ENCODE peak calls at places on chromosomes 1 and 21, in seven cellular contexts. W is fibroblast of mammary gland; O is PC-3; X is AG10803; E is activated CD8-positive, alpha-beta T cell treated with anti-CD3 and anti-CD28 coated beads for 36 hours; H is fibroblast of lung; B is IMR-90. N is an unnamed sample.

GRCh38 chr1:39822146-39822545 is 33.5 kb upstream of the BMP8B start:
- DNase-seq in E (no peak), X (no peak), O (no peak), H (peak; percentile 26), B (no peak), W (no peak), N (peak; percentile 70)

GRCh38 chr1:2999571-2999970 is 21.7 kb upstream of the ACTRT2 start:
- DNase-seq in O (no peak), E (no peak), X (no peak), B (no peak), H (no peak), W (no peak), N (no peak)

GRCh38 chr1:74835046-74835445 is 102.1 kb downstream of the TYW3 start:
- DNase-seq in W (no peak), B (peak; percentile 85), X (no peak), O (no peak), H (peak; percentile 55), E (no peak), N (no peak)

GRCh38 chr1:31617218-31617916 is at the start of gene HCRTR1:
- DNase-seq in H (no peak), O (no peak), X (no peak), B (no peak), E (no peak), W (no peak), N (no peak)

GRCh38 chr21:45050361-45050785 is 24.0 kb upstream of the ADARB1 start:
- DNase-seq in E (no peak), O (no peak), B (no peak), W (no peak), X (peak; percentile 71), H (no peak), N (no peak)

GRCh38 chr1:112866151-112866550 is 89.8 kb downstream of the SLC16A1 start:
- DNase-seq in X (peak; percentile 52), W (peak; percentile 74), O (peak; percentile 93), B (peak; percentile 82), H (peak; percentile 93), E (no peak), N (peak; percentile 82)

GRCh38 chr1:59136541-59137335 is 160.2 kb upstream of the FGGY start:
- DNase-seq in B (no peak), X (peak; percentile 94), O (no peak), E (no peak), W (peak; percentile 49), H (peak; percentile 48), N (no peak)

GRCh38 chr1:12457771-12458170 is 160.2 kb downstream of the DHRS3 start:
- DNase-seq in W (peak; percentile 89), H (peak; percentile 53), O (no peak), B (no peak), X (peak; percentile 90), E (no peak), N (no peak)

GRCh38 chr1:201405484-201405831 is 6.3 kb upstream of the LAD1 start:
- DNase-seq in H (peak; percentile 17), W (no peak), X (no peak), E (no peak), O (peak; percentile 54), B (no peak), N (no peak)

GRCh38 chr1:232629250-232630046 is 485 bp downstream of the SIPA1L2 start:
- DNase-seq in W (peak; percentile 3), O (peak; percentile 37), H (peak; percentile 54), E (peak; percentile 18), X (no peak), B (no peak), N (no peak)

GRCh38 chr21:39630191-39630591 is 17.5 kb downstream of the B3GALT5 start:
- DNase-seq in B (peak; percentile 25), X (peak; percentile 31), W (peak; percentile 78), O (peak; percentile 88), H (peak; percentile 80), E (no peak), N (peak; percentile 51)

GRCh38 chr21:34936299-34936698 is 112.8 kb downstream of the RUNX1 start:
- DNase-seq in E (peak; percentile 15), B (no peak), H (no peak), X (peak; percentile 70), W (peak; percentile 18), O (no peak), N (no peak)

DNA sequence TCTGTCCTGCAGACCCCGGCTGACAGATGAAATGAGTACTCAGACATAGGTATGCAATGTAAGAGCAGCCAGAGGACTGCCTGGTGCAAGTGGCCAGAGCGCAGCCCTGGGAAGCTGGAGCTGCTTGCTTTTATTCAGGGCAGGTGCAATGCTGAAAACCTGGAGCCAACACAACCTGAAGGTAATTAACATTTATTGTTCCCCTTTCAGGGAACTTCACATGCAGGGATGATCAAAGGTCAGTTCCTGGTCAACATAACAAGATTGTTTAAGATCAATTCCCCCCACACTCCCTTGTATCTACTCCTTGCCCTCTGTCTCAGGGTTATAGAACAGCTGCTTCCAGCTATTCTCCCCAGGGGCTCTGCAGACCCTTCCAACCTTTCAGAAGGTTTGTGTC is 48.7 kb upstream of the PRELP start:
- DNase-seq in E (no peak), X (no peak), W (no peak), B (no peak), O (no peak), H (no peak), N (no peak)
- TF ChIP-seq CTCF in E (no peak), X (no peak), W (no peak), B (no peak), O (no peak), H (no peak), N (no peak)

DNA sequence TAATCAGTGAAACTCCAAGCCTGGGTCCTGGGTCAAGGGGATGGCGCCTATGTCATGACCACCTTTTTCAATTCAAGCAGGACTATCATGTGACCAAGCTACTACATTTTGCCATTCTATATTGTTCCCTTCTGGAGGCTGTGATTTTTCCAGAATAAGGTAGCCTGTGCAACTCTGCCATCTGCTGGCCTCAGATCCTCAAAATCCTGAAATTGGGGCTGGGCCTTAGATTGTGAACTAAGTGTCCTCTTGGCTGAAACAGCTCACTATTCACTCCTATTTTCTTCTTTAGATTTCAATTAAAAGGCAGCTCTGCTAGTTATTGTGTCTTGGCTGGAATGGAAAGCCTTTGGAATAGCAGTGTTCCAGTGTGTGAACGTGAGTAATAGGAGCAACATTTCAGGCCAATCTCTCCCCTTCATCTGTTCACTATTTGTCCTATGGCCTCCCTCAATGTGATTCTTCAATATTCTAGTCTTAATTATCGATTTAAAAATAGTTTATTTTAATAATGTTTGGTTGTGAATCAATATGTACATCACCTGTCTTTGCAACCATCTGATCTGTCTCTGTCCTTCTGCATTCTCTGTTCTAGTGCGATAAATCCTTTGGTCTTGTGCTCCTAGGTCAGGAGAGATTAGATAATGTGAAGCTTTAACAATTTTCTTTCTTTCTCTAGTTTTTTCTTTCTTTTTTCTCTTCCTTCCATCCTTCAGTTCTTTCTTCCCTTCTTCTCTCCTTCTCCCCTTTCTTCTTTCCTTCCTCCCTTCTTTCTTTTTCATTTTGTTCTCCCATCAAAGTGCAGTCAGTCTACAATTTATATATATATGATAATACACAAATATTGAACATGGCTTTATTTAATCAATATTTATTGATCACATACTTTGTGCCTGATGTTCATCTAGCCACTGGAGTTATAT is 69.8 kb downstream of the CR1 start:
- DNase-seq in X (no peak), W (peak; percentile 12), O (peak; percentile 76), B (no peak), E (peak; percentile 40), H (no peak), N (no peak)
- TF ChIP-seq CTCF in X (peak; percentile 48), W (peak; percentile 47), O (peak; percentile 65), B (peak; percentile 5), E (peak; percentile 25), H (peak; percentile 37), N (peak; percentile 69)

DNA sequence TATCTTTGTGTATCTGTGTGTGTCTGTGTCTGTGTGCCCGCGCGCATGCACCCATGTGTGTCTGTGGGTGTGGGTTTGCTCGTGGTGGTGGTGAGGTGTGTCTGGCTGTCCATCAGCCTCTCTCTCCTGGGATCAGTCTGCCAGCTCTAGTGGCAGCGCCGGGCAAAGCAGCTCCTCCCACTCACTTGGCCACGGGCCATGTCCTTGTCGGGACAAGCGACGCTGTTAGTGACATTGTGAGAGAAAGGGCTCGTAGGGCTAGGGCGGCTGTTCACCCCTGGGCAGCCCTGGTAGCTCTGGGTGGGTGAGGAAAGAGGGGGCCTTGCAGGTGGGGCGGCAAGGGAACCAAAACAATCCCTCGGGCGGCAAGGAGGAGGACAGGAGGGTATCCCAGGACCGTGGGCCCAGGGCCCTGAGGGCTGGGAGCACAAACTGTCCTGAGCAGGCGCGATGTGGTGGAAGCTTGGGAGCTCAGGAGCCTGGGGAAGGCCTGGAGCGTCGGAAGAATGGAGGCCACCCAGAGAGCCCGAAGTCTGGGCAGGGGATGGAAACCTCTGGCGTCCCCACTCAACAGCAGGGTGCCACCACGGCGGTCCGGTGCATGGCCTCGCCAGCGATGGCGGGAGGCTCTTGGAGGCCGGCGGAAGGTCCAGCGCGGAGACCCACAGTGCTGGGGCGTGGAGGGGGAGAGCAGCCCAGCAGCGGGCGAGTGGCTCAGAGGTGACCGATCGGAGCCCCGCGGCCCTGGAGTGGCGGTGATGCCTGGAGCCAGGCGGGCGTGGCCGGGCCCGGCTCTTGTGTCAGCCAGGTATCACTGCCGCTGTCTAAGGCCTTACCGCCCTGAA is 140.5 kb downstream of the LIPI start:
- DNase-seq in B (no peak), X (no peak), O (no peak), W (no peak), E (no peak), H (no peak), N (no peak)
- TF ChIP-seq CTCF in B (no peak), X (no peak), O (no peak), W (no peak), E (no peak), H (no peak), N (no peak)

GRCh38 chr1:50080904-50081586 is 27.7 kb upstream of the ELAVL4 start:
- DNase-seq in B (no peak), H (peak; percentile 1), W (no peak), X (no peak), E (peak; percentile 14), O (peak; percentile 64), N (no peak)
- TF ChIP-seq CTCF in B (no peak), H (no peak), W (peak; percentile 3), X (peak; percentile 21), E (peak; percentile 8), O (peak; percentile 79), N (peak; percentile 11)

GRCh38 chr1:9914603-9914937 is 4.5 kb upstream of the CTNNBIP1 start:
- DNase-seq in X (no peak), W (no peak), E (no peak), H (no peak), B (no peak), O (no peak), N (no peak)
- TF ChIP-seq CTCF in X (no peak), W (no peak), E (no peak), H (no peak), B (no peak), O (peak; percentile 69), N (no peak)

N was measured in HFFc6.